ENCODE peak calls at places on chromosomes 7 and 10, in seven cellular contexts. Z is GM12892, D is K562, A is HepG2, X is transverse colon, Q is esophagus muscularis mucosa, W is suprapubic skin. K is an unnamed sample.

GRCh38 chr10:129936923-129937300 is 27.2 kb downstream of the EBF3 start:
- DNase-seq in D (no peak), X (no peak), Z (no peak), A (no peak), Q (no peak), W (peak; percentile 65), K (no peak)

GRCh38 chr10:127797339-127797738 is 60.4 kb downstream of the FOXI2 start:
- DNase-seq in W (no peak), D (no peak), Z (peak; percentile 8), X (no peak), A (peak; percentile 8), Q (no peak), K (no peak)

GRCh38 chr7:41436139-41436538 is 266.8 kb downstream of the INHBA start:
- DNase-seq in Q (no peak), D (no peak), Z (no peak), A (no peak), W (no peak), X (no peak), K (no peak)

GRCh38 chr10:3020311-3020710 is 47.0 kb upstream of the PFKP start:
- DNase-seq in Q (no peak), W (no peak), D (no peak), A (no peak), Z (no peak), X (no peak), K (no peak)

GRCh38 chr10:70549962-70550845 is 52.3 kb downstream of the PRF1 start:
- DNase-seq in Q (peak; percentile 95), W (no peak), D (peak; percentile 87), X (peak; percentile 68), Z (peak; percentile 74), A (peak; percentile 44), K (peak; percentile 58)

GRCh38 chr7:10723832-10724231 is 249.8 kb upstream of the PHF14 start:
- DNase-seq in A (no peak), W (no peak), Z (no peak), X (no peak), Q (no peak), D (no peak), K (no peak)

GRCh38 chr7:37642028-37642540 is 41.5 kb upstream of the GPR141 start:
- DNase-seq in A (no peak), D (no peak), Q (no peak), W (no peak), Z (no peak), X (no peak), K (no peak)

GRCh38 chr7:74006451-74007259 is 21.3 kb upstream of the ELN start:
- DNase-seq in W (no peak), Z (no peak), X (no peak), A (no peak), Q (no peak), D (no peak), K (no peak)

GRCh38 chr7:106354822-106355221 is 70.0 kb upstream of the NAMPT start:
- DNase-seq in A (no peak), X (no peak), Q (no peak), W (no peak), D (peak; percentile 54), Z (no peak), K (no peak)

GRCh38 chr7:130947792-130948580 is 214.0 kb upstream of the KLF14 start:
- DNase-seq in A (peak; percentile 46), Z (no peak), D (no peak), Q (no peak), X (no peak), W (no peak), K (no peak)

GRCh38 chr10:34405611-34406462 is 409.3 kb downstream of the PARD3 start:
- DNase-seq in W (no peak), X (no peak), A (peak; percentile 82), D (no peak), Q (no peak), Z (no peak), K (no peak)

DNA sequence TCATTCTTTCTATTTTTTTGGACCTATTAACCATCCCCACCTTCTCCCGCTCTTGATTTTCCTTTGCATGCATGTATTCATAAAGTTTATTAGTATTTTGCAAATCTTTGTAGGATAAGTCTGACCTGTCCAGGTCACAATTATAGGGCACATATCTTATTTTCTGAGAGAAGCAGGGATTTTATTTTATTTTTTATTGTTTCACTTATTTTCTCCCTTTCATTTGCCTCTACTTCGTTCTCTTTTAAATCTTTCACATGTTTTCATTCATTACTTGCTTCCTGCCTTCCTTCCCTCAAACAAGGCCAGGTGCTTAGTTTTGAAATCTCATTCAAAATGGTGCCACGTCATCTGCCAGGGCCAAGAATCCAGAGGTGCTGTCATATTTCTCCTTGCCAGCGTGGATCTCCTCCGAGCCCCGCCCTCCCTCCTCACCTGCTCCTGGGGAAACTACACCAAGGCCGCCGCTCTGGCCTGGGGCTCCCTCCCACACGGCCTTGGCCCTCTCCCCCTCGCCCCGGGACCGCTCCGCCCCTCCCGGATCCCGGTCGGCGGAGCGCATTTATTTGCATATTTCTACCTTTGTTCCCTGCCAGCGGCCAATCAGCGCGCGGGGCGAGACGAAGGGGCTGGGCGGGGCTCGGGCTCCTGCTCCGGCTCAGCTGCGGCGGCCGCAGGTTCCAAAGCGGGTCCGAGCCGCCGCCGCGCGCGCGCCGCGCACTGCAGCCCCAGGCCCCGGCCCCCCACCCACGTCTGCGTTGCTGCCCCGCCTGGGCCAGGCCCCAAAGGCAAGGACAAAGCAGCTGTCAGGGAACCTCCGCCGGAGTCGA is at the start of gene TSPAN13:
- DNase-seq in W (peak; percentile 82), X (peak; percentile 95), Q (no peak), A (peak; percentile 81), Z (no peak), D (peak; percentile 96), K (peak; percentile 90)
- TF ChIP-seq POLR2A in W (peak; percentile 23), X (peak; percentile 59), Q (no peak), A (peak; percentile 20), Z (no peak), D (peak; percentile 51), K (no peak)

GRCh38 chr10:50293508-50294320 is 42.4 kb upstream of the ASAH2 start:
- DNase-seq in Z (no peak), W (no peak), X (peak; percentile 18), A (no peak), D (no peak), Q (no peak), K (no peak)
- TF ChIP-seq POLR2A in Z (no peak), W (no peak), X (no peak), A (no peak), D (no peak), Q (no peak), K (no peak)

DNA sequence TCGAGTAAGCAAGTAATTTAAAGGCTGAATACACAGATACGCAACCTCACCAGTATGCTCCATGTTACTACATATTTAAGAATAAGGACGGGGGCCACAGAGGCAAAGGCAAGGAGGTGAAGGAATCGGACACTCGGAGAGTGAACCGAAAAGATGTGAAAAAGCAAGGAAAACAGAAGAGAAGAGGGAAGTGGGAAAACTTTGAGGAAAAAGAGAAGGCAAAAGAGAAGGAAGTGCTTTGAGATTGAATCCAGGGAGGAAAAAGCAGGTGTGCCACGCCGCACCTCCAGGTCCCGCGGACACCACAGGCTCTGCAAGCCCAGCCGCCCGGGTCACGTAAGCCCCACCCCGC is 367 bp upstream of the AVL9 start:
- DNase-seq in A (no peak), Z (no peak), X (no peak), D (no peak), Q (no peak), W (no peak), K (no peak)
- TF ChIP-seq POLR2A in A (peak; percentile 97), Z (peak; percentile 49), X (peak; percentile 89), D (peak; percentile 93), Q (no peak), W (no peak), K (no peak)

DNA sequence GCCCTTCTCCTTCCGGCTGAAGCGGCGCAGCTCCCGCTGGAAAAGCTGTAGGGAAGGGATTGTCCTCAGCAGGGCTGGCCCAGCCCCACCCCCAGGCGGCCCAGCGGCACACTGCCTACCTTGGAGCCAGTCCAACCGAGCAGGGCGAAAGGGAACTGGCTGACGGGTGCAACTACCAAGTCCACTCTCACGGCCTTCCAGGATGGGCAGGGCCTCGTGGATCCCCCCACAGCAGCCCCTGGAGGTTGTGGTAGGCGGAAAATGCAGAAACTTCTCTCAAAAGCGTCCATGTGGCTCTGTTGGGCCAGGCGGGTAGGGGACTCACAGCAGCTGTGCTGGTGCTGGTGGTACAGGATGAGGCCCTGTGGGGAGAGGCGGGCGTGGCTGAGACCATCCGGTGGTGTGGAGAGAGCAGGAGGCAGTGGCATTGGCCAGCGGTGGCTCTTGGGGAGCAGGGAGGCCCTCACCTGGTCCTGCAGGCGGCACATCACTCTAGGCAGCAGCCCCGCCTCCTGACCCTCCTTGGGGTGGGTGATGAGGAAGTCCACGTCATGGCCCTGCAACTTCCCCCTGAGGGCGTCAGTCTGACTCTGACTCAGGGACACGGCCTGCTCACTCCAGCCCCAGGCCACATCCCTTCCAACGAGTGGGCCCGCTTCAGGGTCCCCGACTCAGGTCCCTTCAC is 8.4 kb upstream of the PGAM2 start:
- DNase-seq in D (no peak), X (peak; percentile 91), Z (peak; percentile 76), Q (no peak), A (no peak), W (no peak), K (peak; percentile 82)
- TF ChIP-seq POLR2A in D (no peak), X (peak; percentile 42), Z (peak; percentile 15), Q (no peak), A (no peak), W (no peak), K (no peak)

GRCh38 chr7:1538544-1539345 is 8.2 kb downstream of the MAFK start:
- DNase-seq in X (no peak), Z (no peak), A (no peak), Q (no peak), D (no peak), W (no peak), K (no peak)

GRCh38 chr7:1537631-1538412 is 7.3 kb downstream of the MAFK start:
- DNase-seq in W (peak; percentile 94), Z (no peak), D (peak; percentile 97), A (no peak), X (peak; percentile 75), Q (peak; percentile 97), K (peak; percentile 91)

GRCh38 chr7:1536105-1536767 is 5.7 kb downstream of the MAFK start:
- DNase-seq in D (no peak), Z (no peak), W (no peak), Q (no peak), X (no peak), A (no peak), K (peak; percentile 66)

GRCh38 chr7:1535695-1536094 is 5.2 kb downstream of the MAFK start:
- DNase-seq in Q (no peak), X (no peak), D (no peak), Z (no peak), A (no peak), W (no peak), K (peak; percentile 63)

DNA sequence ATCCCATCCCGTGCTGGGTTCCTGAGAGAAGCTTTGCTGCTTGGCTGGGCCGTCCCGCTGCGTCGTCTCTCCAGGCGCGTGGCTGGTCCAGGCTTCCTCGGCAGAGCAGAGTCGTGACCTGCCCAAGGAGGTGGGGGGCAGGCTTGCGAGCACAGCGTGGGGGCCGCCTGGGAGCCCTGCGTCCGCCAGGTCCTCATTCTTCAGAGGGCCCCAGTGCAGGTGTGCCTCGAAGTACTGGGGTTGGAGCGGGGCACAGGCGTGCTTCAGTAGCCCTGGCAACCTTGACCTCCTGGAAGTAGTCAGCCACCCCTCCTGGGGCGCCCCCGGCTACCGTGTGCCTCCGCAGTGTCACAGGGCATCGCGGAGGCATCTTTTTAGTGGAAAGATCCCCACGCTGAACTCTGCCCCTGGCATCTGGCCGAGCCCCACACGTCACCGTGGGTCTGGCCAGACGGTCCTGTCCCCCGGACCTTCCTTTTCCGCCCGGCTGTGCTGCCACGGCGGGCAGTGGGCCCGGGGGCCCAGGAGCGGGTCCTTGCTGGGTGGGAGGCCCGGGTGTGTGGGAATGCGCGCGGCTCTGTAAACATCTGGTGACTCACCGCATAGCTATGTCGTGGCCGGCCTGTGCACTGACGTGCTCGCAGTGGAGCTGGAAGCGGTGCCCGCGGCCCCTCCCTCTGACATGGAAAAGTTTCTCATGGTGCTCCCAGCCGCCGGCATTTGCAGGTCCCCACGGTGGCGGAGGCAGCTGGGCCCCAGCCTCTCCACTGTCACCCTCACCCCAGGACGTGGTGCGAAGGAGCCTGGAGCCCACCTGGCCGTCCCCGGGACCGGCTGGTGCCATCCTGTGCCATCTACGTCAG is 6.5 kb downstream of the MAFK start:
- DNase-seq in X (peak; percentile 91), Q (peak; percentile 99), A (peak; percentile 93), D (peak; percentile 74), W (peak; percentile 98), Z (no peak), K (peak; percentile 96)
- TF ChIP-seq POLR2A in X (peak; percentile 33), Q (peak; percentile 15), A (peak; percentile 35), D (no peak), W (peak; percentile 55), Z (no peak), K (peak; percentile 30)

K was measured in heart left ventricle.